ENCODE peak calls at places on chromosomes 3 and 15, in four cellular contexts. M is ascending aorta, V is neural progenitor cell, I is progenitor cell of endocrine pancreas. L is an unnamed sample.

GRCh38 chr3:50256978-50257890 is 11.7 kb upstream of the SEMA3B start:
- DNase-seq in I (no peak), V (peak; percentile 71), M (no peak), L (no peak)

GRCh38 chr3:60309539-60310268 is 941.5 kb downstream of the FHIT start:
- DNase-seq in I (no peak), V (no peak), M (no peak), L (no peak)

GRCh38 chr3:11059090-11059798 is 66.7 kb downstream of the SLC6A1 start:
- DNase-seq in M (no peak), I (peak; percentile 37), V (peak; percentile 85), L (no peak)

GRCh38 chr15:64460737-64461576 is 579 bp downstream of the ZNF609 start:
- DNase-seq in I (peak; percentile 23), V (peak; percentile 56), M (no peak), L (no peak)

GRCh38 chr3:45185461-45185860 is 39.3 kb upstream of the CDCP1 start:
- DNase-seq in V (no peak), M (no peak), I (no peak), L (no peak)

GRCh38 chr15:49492834-49493233 is 69.8 kb downstream of the FGF7 start:
- DNase-seq in M (no peak), I (no peak), V (no peak), L (no peak)

GRCh38 chr15:73983773-73984172 is 8.3 kb downstream of the STOML1 start:
- DNase-seq in I (no peak), M (no peak), V (no peak), L (no peak)

GRCh38 chr3:10985181-10985580 is 7.4 kb upstream of the SLC6A1 start:
- DNase-seq in V (no peak), I (no peak), M (no peak), L (no peak)

GRCh38 chr15:90207252-90207651 is 6.1 kb downstream of the SEMA4B start:
- DNase-seq in V (no peak), M (no peak), I (no peak), L (no peak)

DNA sequence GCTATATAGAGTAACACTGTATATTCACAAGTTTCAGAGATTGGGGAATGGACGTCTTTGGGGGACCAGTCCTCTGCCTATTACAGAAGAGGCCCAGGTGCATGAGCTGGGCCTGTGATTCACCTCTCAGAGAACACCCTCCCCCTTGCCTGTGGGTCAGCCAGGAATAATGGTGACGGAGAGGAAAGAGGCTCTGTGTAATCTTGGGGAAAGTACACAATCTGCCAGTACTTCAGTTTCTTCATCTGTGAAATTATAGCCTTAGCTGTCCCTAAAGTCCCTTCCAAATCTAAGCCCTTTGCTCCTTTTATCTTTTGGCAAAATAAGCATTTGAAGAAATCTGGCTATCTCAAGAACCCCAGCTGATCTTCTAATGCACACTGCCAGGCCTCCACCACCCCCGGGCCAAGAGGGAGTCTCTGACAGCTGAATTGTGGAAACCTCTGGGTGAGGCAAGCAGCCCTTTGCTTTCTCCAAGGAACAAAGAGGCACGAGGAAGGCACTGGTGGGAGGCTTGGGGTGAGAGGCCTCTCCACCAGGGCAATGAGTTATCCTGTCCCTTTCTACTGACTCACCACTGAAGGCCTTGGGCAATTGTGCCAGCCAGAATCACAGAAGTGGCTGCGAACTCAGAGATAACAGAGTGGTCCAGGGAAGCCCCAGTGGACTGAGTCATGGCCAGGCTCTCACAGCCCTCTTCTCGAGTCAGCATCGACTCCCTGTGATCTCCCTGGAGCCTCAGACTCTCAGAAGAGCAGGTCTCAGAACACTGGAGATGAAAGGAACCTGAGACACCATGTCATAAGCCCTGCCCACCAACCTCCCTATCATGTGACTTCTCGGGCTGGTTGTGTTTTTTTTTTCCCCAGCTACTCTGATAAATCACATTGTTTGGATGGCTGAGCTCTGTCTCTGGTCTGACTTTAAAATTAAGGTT is 31.8 kb downstream of the CCNL1 start:
- DNase-seq in V (no peak), I (no peak), M (no peak), L (no peak)
- TF ChIP-seq CTCF in V (no peak), I (no peak), M (no peak), L (no peak)

GRCh38 chr15:68821898-68822380 is 1.2 kb upstream of the ANP32A start:
- DNase-seq in V (peak; percentile 45), I (no peak), M (no peak), L (no peak)
- TF ChIP-seq CTCF in V (no peak), I (no peak), M (no peak), L (no peak)

GRCh38 chr3:64023187-64023860 is at the start of gene PSMD6:
- DNase-seq in I (peak; percentile 95), M (no peak), V (peak; percentile 93), L (peak; percentile 99)
- TF ChIP-seq CTCF in I (peak; percentile 100), M (peak; percentile 99), V (peak; percentile 99), L (peak; percentile 97)

DNA sequence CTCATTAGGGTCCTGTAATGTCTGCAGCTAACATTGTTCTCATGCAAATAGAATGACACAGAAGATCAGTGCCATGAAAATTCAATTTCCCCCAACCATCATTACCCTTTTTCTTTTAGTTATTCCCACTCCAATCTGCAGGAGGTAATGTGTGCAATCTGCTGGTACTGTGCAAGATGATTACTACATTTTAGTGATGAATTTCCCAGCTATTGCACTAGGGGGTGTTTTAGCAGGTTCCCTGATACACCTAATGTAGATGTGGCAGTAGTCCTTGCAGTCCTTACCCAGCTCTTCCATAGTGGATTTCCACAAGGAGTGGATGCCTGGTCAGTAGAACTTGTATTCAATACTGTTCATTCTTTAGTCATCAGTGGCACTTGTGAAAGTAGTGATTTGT is 119.3 kb downstream of the ROBO2 start:
- DNase-seq in I (no peak), V (no peak), M (no peak), L (no peak)
- TF ChIP-seq CTCF in I (peak; percentile 38), V (peak; percentile 30), M (no peak), L (no peak)

GRCh38 chr3:61559108-61559731 is 2.2 kb upstream of the PTPRG start:
- DNase-seq in I (no peak), V (no peak), M (no peak), L (no peak)
- TF ChIP-seq CTCF in I (no peak), V (no peak), M (peak; percentile 36), L (no peak)

GRCh38 chr3:101544181-101544850 is 17.4 kb upstream of the TRMT10C start:
- DNase-seq in V (no peak), I (no peak), M (no peak), L (no peak)
- TF ChIP-seq CTCF in V (peak; percentile 14), I (peak; percentile 26), M (no peak), L (no peak)

GRCh38 chr15:52185151-52185561 is 6.0 kb downstream of the GNB5 start:
- DNase-seq in I (peak; percentile 29), M (no peak), V (no peak), L (no peak)

GRCh38 chr15:52180851-52181450 is 10.2 kb downstream of the GNB5 start:
- DNase-seq in I (no peak), V (no peak), M (no peak), L (no peak)

GRCh38 chr15:52181938-52182780 is 9.0 kb downstream of the GNB5 start:
- DNase-seq in M (no peak), V (no peak), I (no peak), L (no peak)

GRCh38 chr15:52184721-52185120 is 6.5 kb downstream of the GNB5 start:
- DNase-seq in V (no peak), I (no peak), M (no peak), L (no peak)

GRCh38 chr15:52183562-52184173 is 7.5 kb downstream of the GNB5 start:
- DNase-seq in V (peak; percentile 63), M (no peak), I (peak; percentile 25), L (no peak)
- TF ChIP-seq CTCF in V (peak; percentile 76), M (peak; percentile 52), I (peak; percentile 71), L (no peak)

GRCh38 chr15:28933710-28934445 is 48.1 kb downstream of the APBA2 start:
- DNase-seq in I (no peak), M (no peak), V (peak; percentile 38), L (no peak)

GRCh38 chr15:28936481-28936881 is 50.7 kb downstream of the APBA2 start:
- DNase-seq in V (no peak), M (no peak), I (no peak), L (no peak)

GRCh38 chr15:28934645-28935044 is 48.9 kb downstream of the APBA2 start:
- DNase-seq in I (no peak), M (no peak), V (no peak), L (no peak)

GRCh38 chr15:28936081-28936480 is 50.3 kb downstream of the APBA2 start:
- DNase-seq in M (no peak), I (no peak), V (no peak), L (no peak)

DNA sequence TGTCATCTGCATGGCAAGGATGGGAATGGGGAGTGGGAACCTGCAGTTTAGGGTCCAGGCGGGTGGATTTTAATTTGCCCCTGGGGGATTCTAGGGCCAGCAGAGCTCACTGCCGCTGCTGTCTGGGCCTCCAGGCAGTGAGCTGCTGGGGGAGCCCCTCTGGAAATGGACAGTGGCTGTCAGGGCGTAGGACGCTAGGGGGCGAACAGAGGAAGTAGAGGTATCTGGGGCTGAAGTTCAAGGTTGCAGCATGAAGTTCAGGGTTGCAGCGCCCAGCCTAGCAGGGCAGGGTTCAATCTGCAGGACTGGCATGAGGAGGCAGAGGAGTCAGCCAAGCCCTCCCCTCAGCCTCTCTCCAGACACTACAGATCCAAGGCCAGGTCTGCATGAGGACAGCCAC is 49.5 kb downstream of the APBA2 start:
- DNase-seq in M (no peak), V (no peak), I (no peak), L (no peak)
- TF ChIP-seq CTCF in M (no peak), V (peak; percentile 35), I (peak; percentile 46), L (no peak)

L was measured in activated B cell treated with CpG ODN at 0.5 μM for 24 hours.